ENCODE peak calls at places on chromosomes 2 and 18, in six cellular contexts. N, I, O, J, T and L are unnamed samples. For H3K27me3, the result is how much of the 10 kb centered on the place peaks cover.

GRCh38 chr2:221350621-221351020 is 221.5 kb downstream of the EPHA4 start:
- DNase-seq in N (no peak), I (no peak), O (no peak), J (peak), T (no peak), L (peak)

GRCh38 chr2:55431982-55432627 is 12.4 kb upstream of the CCDC88A start:
- DNase-seq in N (no peak), I (no peak), O (peak), J (peak), T (no peak), L (peak)

GRCh38 chr2:120238728-120239487 is 13.7 kb upstream of the RALB start:
- DNase-seq in N (peak), I (no peak), O (no peak), J (peak), T (no peak), L (peak)

GRCh38 chr2:150872919-150873772 is 385.7 kb upstream of the RND3 start:
- DNase-seq in N (peak), I (no peak), O (peak), J (peak), T (no peak), L (peak)

GRCh38 chr18:73896685-73897084 is 250.9 kb downstream of the FBXO15 start:
- DNase-seq in N (no peak), I (no peak), O (no peak), J (no peak), T (no peak), L (no peak)

GRCh38 chr18:3623769-3624545 is 174.0 kb downstream of the TGIF1 start:
- DNase-seq in N (peak), I (peak), O (peak), J (peak), T (peak), L (peak)

GRCh38 chr18:58097907-58098166 is 53.8 kb downstream of the NEDD4L start:
- DNase-seq in N (no peak), I (no peak), O (no peak), J (no peak), T (no peak), L (no peak)

GRCh38 chr2:48114256-48114655 is 208.0 kb upstream of the FBXO11 start:
- DNase-seq in N (no peak), I (no peak), O (no peak), J (peak), T (no peak), L (peak)

GRCh38 chr2:217387776-217388381 is 528.0 kb upstream of the TNP1 start:
- DNase-seq in N (no peak), I (no peak), O (no peak), J (no peak), T (no peak), L (no peak)

GRCh38 chr18:70028734-70029133 is 81.1 kb upstream of the CD226 start:
- DNase-seq in N (no peak), I (no peak), O (no peak), J (no peak), T (no peak), L (no peak)

GRCh38 chr2:127029652-127030051 is 77.3 kb downstream of the BIN1 start:
- DNase-seq in N (no peak), I (no peak), O (no peak), J (no peak), T (no peak), L (no peak)

GRCh38 chr2:237192881-237193280 is 107.2 kb downstream of the COPS8 start:
- DNase-seq in N (no peak), I (no peak), O (no peak), J (no peak), T (no peak), L (no peak)

DNA sequence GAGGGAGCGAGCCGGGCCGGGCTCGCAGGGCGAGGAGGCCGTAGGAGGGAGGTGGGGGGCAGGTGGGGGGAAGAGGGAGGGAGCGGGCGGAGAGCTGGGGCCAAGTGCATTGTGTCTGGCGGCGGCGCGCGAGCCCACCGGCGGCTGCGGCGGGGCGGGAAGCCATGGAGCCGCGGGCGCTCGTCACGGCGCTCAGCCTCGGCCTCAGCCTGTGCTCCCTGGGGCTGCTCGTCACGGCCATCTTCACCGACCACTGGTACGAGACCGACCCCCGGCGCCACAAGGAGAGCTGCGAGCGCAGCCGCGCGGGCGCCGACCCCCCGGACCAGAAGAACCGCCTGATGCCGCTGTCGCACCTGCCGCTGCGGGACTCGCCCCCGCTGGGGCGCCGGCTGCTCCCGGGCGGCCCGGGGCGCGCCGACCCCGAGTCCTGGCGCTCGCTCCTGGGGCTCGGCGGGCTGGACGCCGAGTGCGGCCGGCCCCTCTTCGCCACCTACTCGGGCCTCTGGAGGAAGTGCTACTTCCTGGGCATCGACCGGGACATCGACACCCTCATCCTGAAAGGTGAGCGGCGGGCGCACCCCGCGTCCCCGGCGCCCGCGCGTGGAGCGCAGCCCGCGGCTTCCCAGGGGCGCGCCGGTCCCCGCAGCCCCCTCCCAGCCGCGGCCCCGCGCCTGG is at the start of gene TMEM178A:
- DNase-seq in N (peak), I (peak), O (peak), J (no peak), T (no peak), L (peak)
- H3K23ac ChIP-seq in N (no peak), I (no peak), O (no peak), J (peak), T (peak), L (peak)

DNA sequence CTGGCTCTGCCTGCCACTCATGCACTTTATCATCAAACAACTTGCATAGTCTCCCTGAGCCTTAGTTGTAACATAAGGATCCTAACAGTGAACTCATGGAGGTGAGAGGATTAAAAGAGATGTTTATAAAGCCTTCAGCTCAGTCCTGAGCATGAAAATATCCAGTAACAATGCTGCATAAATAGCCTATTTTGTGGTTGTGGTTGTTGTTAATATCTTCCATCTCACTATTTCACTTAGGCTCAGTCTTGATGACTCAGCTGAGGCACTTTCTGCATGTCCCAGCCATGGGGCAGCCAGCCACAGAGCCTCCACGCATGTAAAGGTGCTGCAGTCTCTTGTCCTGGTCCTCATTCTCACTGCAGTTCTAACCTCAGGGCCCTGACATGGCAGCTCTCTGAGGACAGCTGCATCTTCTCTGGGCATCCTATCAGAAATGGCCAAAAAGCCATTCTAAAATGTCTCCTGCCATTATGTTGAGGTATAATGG is 218.8 kb upstream of the PKDCC start:
- DNase-seq in N (no peak), I (no peak), O (no peak), J (no peak), T (no peak), L (no peak)
- H3K27me3 ChIP-seq in N (under half), I (under half), O (under half), J (under half), T (under half), L (under half)

DNA sequence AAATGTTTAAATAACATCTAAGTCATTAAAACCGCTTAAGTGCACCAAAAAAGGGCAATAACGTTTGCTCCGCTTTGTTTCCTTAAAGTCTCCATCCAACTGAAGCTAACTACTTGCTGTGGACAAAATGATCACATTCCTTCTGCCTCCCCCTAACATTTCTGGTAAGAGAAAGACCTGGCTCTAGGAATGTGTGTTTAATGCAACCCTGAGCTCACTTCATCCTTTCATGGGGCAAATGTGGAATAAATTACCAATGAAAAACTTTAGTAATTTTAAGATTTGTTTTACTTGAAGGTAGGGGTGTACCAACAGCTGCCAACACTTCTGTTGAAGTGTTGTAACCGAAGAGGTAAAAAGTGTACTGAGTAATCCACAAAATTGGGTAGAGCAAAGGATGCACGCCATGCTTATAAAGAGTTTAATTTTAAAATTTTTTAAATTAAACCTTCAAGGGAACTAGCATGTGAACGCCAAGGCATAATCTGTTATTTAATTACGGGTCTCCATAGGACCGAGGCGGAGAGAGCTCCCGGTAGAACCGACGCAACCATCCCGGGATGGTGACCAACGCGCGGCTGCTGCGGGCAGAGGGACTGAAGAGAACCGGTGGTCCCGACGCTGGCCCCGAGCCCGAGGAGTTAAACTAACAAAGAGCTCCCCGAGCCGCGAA is 1.1 kb downstream of the HNRNPLL start:
- DNase-seq in N (no peak), I (no peak), O (peak), J (peak), T (peak), L (peak)
- H2AK5ac ChIP-seq in N (no peak), I (no peak), O (no peak), J (no peak), T (peak), L (no peak)

GRCh38 chr2:231523451-231524266 is 6.6 kb downstream of the NMUR1 start:
- DNase-seq in N (no peak), I (no peak), O (no peak), J (no peak), T (no peak), L (no peak)
- H3K23ac ChIP-seq in N (no peak), I (no peak), O (no peak), J (peak), T (no peak), L (no peak)

GRCh38 chr2:72915076-72915906 is 2.0 kb upstream of the EMX1 start:
- DNase-seq in N (peak), I (no peak), O (peak), J (no peak), T (no peak), L (no peak)

GRCh38 chr2:72914226-72915075 is 2.9 kb upstream of the EMX1 start:
- DNase-seq in N (peak), I (no peak), O (peak), J (no peak), T (no peak), L (no peak)

GRCh38 chr2:72908741-72909140 is 8.6 kb upstream of the EMX1 start:
- DNase-seq in N (no peak), I (no peak), O (no peak), J (no peak), T (no peak), L (no peak)

GRCh38 chr2:72913531-72914225 is 3.6 kb upstream of the EMX1 start:
- DNase-seq in N (peak), I (no peak), O (peak), J (no peak), T (no peak), L (no peak)

DNA sequence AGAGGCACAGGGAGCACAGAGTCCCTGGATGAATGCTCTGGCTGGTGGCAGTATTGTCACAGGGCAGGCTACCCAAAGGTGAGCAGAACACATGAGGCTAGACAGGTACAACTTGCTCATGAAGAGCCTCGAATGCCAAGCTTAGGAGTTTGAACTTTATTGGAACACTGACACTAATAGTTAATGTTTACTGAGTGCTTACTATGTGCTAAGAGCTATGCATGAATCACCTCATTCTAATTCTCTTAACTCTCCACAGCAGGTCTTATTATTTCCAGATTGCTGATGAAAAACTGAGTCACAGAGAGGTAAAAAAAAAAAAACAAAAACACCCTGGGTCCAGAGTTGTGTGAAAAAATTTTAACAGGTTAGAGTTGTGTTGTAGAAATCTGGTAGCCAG is 6.1 kb upstream of the EMX1 start:
- DNase-seq in N (no peak), I (no peak), O (no peak), J (no peak), T (no peak), L (no peak)
- H3K27me3 ChIP-seq in N (under half), I (half or more), O (under half), J (half or more), T (half or more), L (half or more)

DNA sequence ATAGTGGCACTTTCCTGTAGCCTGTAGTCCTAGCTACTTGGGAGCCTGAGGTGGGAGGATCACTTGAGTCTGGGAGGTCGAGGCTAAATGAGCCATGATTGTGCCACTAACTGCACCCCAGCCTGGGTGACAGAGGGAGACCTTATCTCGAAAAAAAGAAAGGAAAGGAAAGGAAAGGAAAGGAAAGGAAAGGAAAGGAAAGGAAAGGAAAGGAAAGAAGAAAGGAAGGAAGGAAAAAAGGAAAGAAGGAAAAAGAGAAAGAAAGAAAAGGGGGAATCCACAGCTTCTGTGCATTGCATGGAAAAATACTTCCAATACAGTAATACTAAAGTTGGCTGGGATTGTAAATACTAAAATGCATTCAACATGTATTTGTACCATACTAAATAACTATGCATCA is 12.8 kb upstream of the PIK3C3 start:
- DNase-seq in N (no peak), I (no peak), O (no peak), J (no peak), T (no peak), L (no peak)
- H2AK5ac ChIP-seq in N (no peak), I (no peak), O (no peak), J (peak), T (no peak), L (peak)

GRCh38 chr18:76115580-76115979 is 379.5 kb downstream of the ZNF516 start:
- DNase-seq in N (no peak), I (no peak), O (no peak), J (no peak), T (no peak), L (no peak)
- H3K23ac ChIP-seq in N (no peak), I (no peak), O (no peak), J (no peak), T (no peak), L (no peak)